ENCODE peak calls at places on chromosomes 13 and 19, in six cellular contexts. B is GM04503; V is T-helper 1 cell; J is activated CD4-positive, alpha-beta T cell treated with anti-CD3 and anti-CD28 coated beads, Interleukin-2, amount 50 U/mL, for 48 hours; E is retina; F is hypothalamus. H is an unnamed sample.

GRCh38 chr13:113907637-113908617 is 44.1 kb upstream of the GAS6 start:
- DNase-seq in B (peak), V (no peak), J (no peak), E (no peak), F (no peak), H (no peak)

GRCh38 chr19:52345162-52345561 is 9.1 kb downstream of the ZNF610 start:
- DNase-seq in B (no peak), V (no peak), J (no peak), E (no peak), F (no peak), H (no peak)

GRCh38 chr19:37997911-37998344 is 90.9 kb downstream of the SIPA1L3 start:
- DNase-seq in B (peak), V (no peak), J (peak), E (no peak), F (no peak), H (no peak)

GRCh38 chr13:24097064-24097463 is 63.5 kb upstream of the SPATA13 start:
- DNase-seq in B (peak), V (peak), J (peak), E (no peak), F (no peak), H (no peak)

GRCh38 chr19:10517760-10518443 is 655 bp upstream of the S1PR5 start:
- DNase-seq in B (no peak), V (no peak), J (peak), E (peak), F (no peak), H (peak)

GRCh38 chr19:335486-336066 is 9.0 kb downstream of the MIER2 start:
- DNase-seq in B (no peak), V (no peak), J (no peak), E (no peak), F (no peak), H (no peak)

GRCh38 chr13:25330541-25330940 is 29.1 kb downstream of the NUP58 start:
- DNase-seq in B (no peak), V (no peak), J (no peak), E (no peak), F (no peak), H (no peak)

GRCh38 chr19:18789883-18790565 is 1.1 kb downstream of the COMP start:
- DNase-seq in B (no peak), V (no peak), J (peak), E (no peak), F (no peak), H (peak)

GRCh38 chr13:85521586-85521985 is 277.6 kb downstream of the SLITRK6 start:
- DNase-seq in B (no peak), V (no peak), J (no peak), E (no peak), F (no peak), H (no peak)

GRCh38 chr13:46119883-46120614 is 15.2 kb upstream of the CPB2 start:
- DNase-seq in B (no peak), V (no peak), J (no peak), E (no peak), F (no peak), H (no peak)

GRCh38 chr13:43986395-43986794 is 106.7 kb downstream of the LACC1 start:
- DNase-seq in B (no peak), V (no peak), J (no peak), E (peak), F (no peak), H (no peak)

GRCh38 chr19:1067341-1068103 is 555 bp downstream of the ARHGAP45 start:
- DNase-seq in B (no peak), V (no peak), J (no peak), E (no peak), F (no peak), H (no peak)

GRCh38 chr19:18157465-18158063 is 4.6 kb downstream of the PIK3R2 start:
- DNase-seq in B (no peak), V (no peak), J (no peak), E (peak), F (peak), H (no peak)

GRCh38 chr19:16608290-16608704 is 19.7 kb downstream of the MED26 start:
- DNase-seq in B (peak), V (no peak), J (no peak), E (no peak), F (no peak), H (no peak)

GRCh38 chr19:33296473-33297060 is 5.8 kb downstream of the CEBPA start:
- DNase-seq in B (peak), V (no peak), J (no peak), E (no peak), F (no peak), H (no peak)

GRCh38 chr13:43331676-43332075 is 308.3 kb downstream of the DNAJC15 start:
- DNase-seq in B (no peak), V (no peak), J (no peak), E (no peak), F (no peak), H (no peak)

GRCh38 chr13:40640845-40641458 is 25.5 kb downstream of the FOXO1 start:
- DNase-seq in B (no peak), V (peak), J (peak), E (no peak), F (no peak), H (no peak)

GRCh38 chr13:35984776-35985453 is 146.3 kb downstream of the DCLK1 start:
- DNase-seq in B (no peak), V (no peak), J (no peak), E (peak), F (no peak), H (peak)

GRCh38 chr13:112700291-112701060 is 10.6 kb downstream of the ATP11A start:
- DNase-seq in B (no peak), V (no peak), J (no peak), E (no peak), F (no peak), H (no peak)

GRCh38 chr19:33755314-33756020 is 41.2 kb upstream of the KCTD15 start:
- DNase-seq in B (no peak), V (no peak), J (no peak), E (no peak), F (no peak), H (no peak)

GRCh38 chr19:54458648-54459281 is 4.8 kb downstream of the LENG9 start:
- DNase-seq in B (no peak), V (no peak), J (no peak), E (no peak), F (no peak), H (no peak)

GRCh38 chr13:48161530-48162179 is 66.8 kb upstream of the MED4 start:
- DNase-seq in B (no peak), V (no peak), J (no peak), E (no peak), F (no peak), H (no peak)

GRCh38 chr13:110617326-110618072 is 2.2 kb downstream of the NAXD start:
- DNase-seq in B (no peak), V (no peak), J (no peak), E (no peak), F (no peak), H (peak)

GRCh38 chr19:35348909-35349611 is 1.4 kb downstream of the FFAR1 start:
- DNase-seq in B (no peak), V (no peak), J (peak), E (no peak), F (no peak), H (no peak)

GRCh38 chr19:3073159-3073563 is 10.9 kb upstream of the TLE5 start:
- DNase-seq in B (peak), V (no peak), J (no peak), E (no peak), F (no peak), H (peak)

GRCh38 chr19:20038358-20039202 is 725 bp downstream of the ZNF682 start:
- DNase-seq in B (no peak), V (no peak), J (no peak), E (peak), F (no peak), H (no peak)

H was measured in HAP-1.